ENCODE peak calls at places on chromosomes 4 and X, in four cellular contexts. One of them, this sample, is unnamed.

GRCh38 chr4:98586231-98586630 is 72.2 kb downstream of the TSPAN5 start:
- DNase-seq in Panc1: no peak
- DNase-seq in psoas muscle: no peak
- DNase-seq in PC-3: no peak
- DNase-seq in this sample: no peak

GRCh38 chr4:122205687-122206086 is 53.6 kb downstream of the BLTP1 start:
- DNase-seq in Panc1: no peak
- DNase-seq in psoas muscle: no peak
- DNase-seq in PC-3: no peak
- DNase-seq in this sample: no peak

GRCh38 chrX:34810364-34810763 is 132.2 kb upstream of the FAM47B start:
- DNase-seq in Panc1: no peak
- DNase-seq in psoas muscle: no peak
- DNase-seq in PC-3: peak; percentile 64
- DNase-seq in this sample: peak; percentile 37

GRCh38 chrX:48897157-48897620 is 379 bp downstream of the TIMM17B start:
- DNase-seq in Panc1: no peak
- DNase-seq in psoas muscle: peak; percentile 87
- DNase-seq in PC-3: peak; percentile 78
- DNase-seq in this sample: peak; percentile 70

GRCh38 chr4:14771504-14772175 is 230.6 kb upstream of the CPEB2 start:
- DNase-seq in Panc1: no peak
- DNase-seq in psoas muscle: no peak
- DNase-seq in PC-3: peak; percentile 26
- DNase-seq in this sample: peak; percentile 73

GRCh38 chr4:114535725-114536124 is 62.9 kb upstream of the UGT8 start:
- DNase-seq in Panc1: no peak
- DNase-seq in psoas muscle: no peak
- DNase-seq in PC-3: no peak
- DNase-seq in this sample: peak; percentile 63

GRCh38 chrX:46662594-46662993 is 89.0 kb downstream of the CHST7 start:
- DNase-seq in Panc1: no peak
- DNase-seq in psoas muscle: no peak
- DNase-seq in PC-3: no peak
- DNase-seq in this sample: no peak

GRCh38 chr4:182090186-182090585 is 153.0 kb upstream of the TENM3 start:
- DNase-seq in Panc1: no peak
- DNase-seq in psoas muscle: no peak
- DNase-seq in PC-3: no peak
- DNase-seq in this sample: no peak

GRCh38 chrX:51336584-51336983 is 4.0 kb downstream of the NUDT10 start:
- DNase-seq in Panc1: no peak
- DNase-seq in psoas muscle: no peak
- DNase-seq in PC-3: peak; percentile 47
- DNase-seq in this sample: no peak

GRCh38 chrX:113412106-113412505 is 571.5 kb upstream of the AMOT start:
- DNase-seq in Panc1: no peak
- DNase-seq in psoas muscle: no peak
- DNase-seq in PC-3: no peak
- DNase-seq in this sample: no peak

GRCh38 chr4:93183589-93183988 is 645.0 kb upstream of the ATOH1 start:
- DNase-seq in Panc1: no peak
- DNase-seq in psoas muscle: no peak
- DNase-seq in PC-3: peak; percentile 18
- DNase-seq in this sample: peak; percentile 77

GRCh38 chr4:172675232-172675631 is 493.4 kb upstream of the GALNT7 start:
- DNase-seq in Panc1: no peak
- DNase-seq in psoas muscle: no peak
- DNase-seq in PC-3: no peak
- DNase-seq in this sample: no peak

GRCh38 chr4:123349401-123350190 is 47.0 kb upstream of the SPRY1 start:
- DNase-seq in Panc1: no peak
- DNase-seq in psoas muscle: no peak
- DNase-seq in PC-3: no peak
- DNase-seq in this sample: no peak

GRCh38 chr4:8410066-8410600 is 30.4 kb downstream of the ACOX3 start:
- DNase-seq in Panc1: no peak
- DNase-seq in psoas muscle: no peak
- DNase-seq in PC-3: no peak
- DNase-seq in this sample: no peak

GRCh38 chrX:94831364-94831763 is 1157.4 kb downstream of the FAM133A start:
- DNase-seq in Panc1: no peak
- DNase-seq in psoas muscle: no peak
- DNase-seq in PC-3: peak; percentile 35
- DNase-seq in this sample: no peak

GRCh38 chr4:87309625-87310024 is 13.1 kb downstream of the HSD17B13 start:
- DNase-seq in Panc1: no peak
- DNase-seq in psoas muscle: no peak
- DNase-seq in PC-3: no peak
- DNase-seq in this sample: no peak

GRCh38 chrX:120036704-120037103 is 40.8 kb downstream of the RHOXF2B start:
- DNase-seq in Panc1: no peak
- DNase-seq in psoas muscle: no peak
- DNase-seq in PC-3: no peak
- DNase-seq in this sample: no peak

GRCh38 chr4:71065991-71066390 is 72.5 kb downstream of the DCK start:
- DNase-seq in Panc1: no peak
- DNase-seq in psoas muscle: no peak
- DNase-seq in PC-3: no peak
- DNase-seq in this sample: no peak

GRCh38 chr4:82851902-82852750 is 38.8 kb downstream of the SEC31A start:
- DNase-seq in Panc1: no peak
- DNase-seq in psoas muscle: no peak
- DNase-seq in PC-3: peak; percentile 60
- DNase-seq in this sample: peak; percentile 18

GRCh38 chrX:43643201-43643600 is 12.9 kb upstream of the MAOA start:
- DNase-seq in Panc1: no peak
- DNase-seq in psoas muscle: no peak
- DNase-seq in PC-3: no peak
- DNase-seq in this sample: no peak

GRCh38 chr4:70008771-70009170 is 13.0 kb downstream of the STATH start:
- DNase-seq in Panc1: no peak
- DNase-seq in psoas muscle: no peak
- DNase-seq in PC-3: no peak
- DNase-seq in this sample: no peak

GRCh38 chrX:135185795-135186443 is 14.7 kb upstream of the CT55 start:
- DNase-seq in Panc1: peak; percentile 54
- DNase-seq in psoas muscle: no peak
- DNase-seq in PC-3: peak; percentile 67
- DNase-seq in this sample: peak; percentile 30

GRCh38 chr4:104571341-104571740 is 76.6 kb upstream of the CXXC4 start:
- DNase-seq in Panc1: no peak
- DNase-seq in psoas muscle: no peak
- DNase-seq in PC-3: peak; percentile 22
- DNase-seq in this sample: peak; percentile 59

GRCh38 chrX:57817302-57817701 is 93.0 kb downstream of the ZXDA start:
- DNase-seq in Panc1: no peak
- DNase-seq in psoas muscle: no peak
- DNase-seq in PC-3: peak; percentile 16
- DNase-seq in this sample: no peak

GRCh38 chrX:68666580-68666979 is 19.1 kb downstream of the STARD8 start:
- DNase-seq in Panc1: no peak
- DNase-seq in psoas muscle: no peak
- DNase-seq in PC-3: no peak
- DNase-seq in this sample: no peak

GRCh38 chr4:2570551-2571222 is 34.2 kb downstream of the FAM193A start:
- DNase-seq in Panc1: no peak
- DNase-seq in psoas muscle: peak; percentile 63
- DNase-seq in PC-3: no peak
- DNase-seq in this sample: no peak

GRCh38 chr4:7967501-7968261 is 28.0 kb upstream of the AFAP1 start:
- DNase-seq in Panc1: no peak
- DNase-seq in psoas muscle: peak; percentile 67
- DNase-seq in PC-3: no peak
- DNase-seq in this sample: no peak

GRCh38 chrX:156000361-156000926 is 2.9 kb downstream of the IL9R start:
- DNase-seq in Panc1: no peak
- DNase-seq in psoas muscle: no peak
- DNase-seq in PC-3: no peak
- DNase-seq in this sample: no peak

GRCh38 chrX:2136848-2137247 is 363.9 kb downstream of the DHRSX start:
- DNase-seq in Panc1: no peak
- DNase-seq in psoas muscle: no peak
- DNase-seq in PC-3: no peak
- DNase-seq in this sample: no peak

GRCh38 chr4:6609415-6610079 is 30.9 kb upstream of the MRFAP1 start:
- DNase-seq in Panc1: no peak
- DNase-seq in psoas muscle: no peak
- DNase-seq in PC-3: no peak
- DNase-seq in this sample: no peak

GRCh38 chr4:6607368-6608050 is 32.5 kb downstream of the MAN2B2 start:
- DNase-seq in Panc1: no peak
- DNase-seq in psoas muscle: no peak
- DNase-seq in PC-3: no peak
- DNase-seq in this sample: no peak

GRCh38 chr4:6606465-6607235 is 31.7 kb downstream of the MAN2B2 start:
- DNase-seq in Panc1: no peak
- DNase-seq in psoas muscle: no peak
- DNase-seq in PC-3: no peak
- DNase-seq in this sample: no peak

GRCh38 chr4:6610856-6611430 is 29.5 kb upstream of the MRFAP1 start:
- DNase-seq in Panc1: no peak
- DNase-seq in psoas muscle: no peak
- DNase-seq in PC-3: no peak
- DNase-seq in this sample: no peak

GRCh38 chr4:6608758-6609414 is 31.6 kb upstream of the MRFAP1 start:
- DNase-seq in Panc1: no peak
- DNase-seq in psoas muscle: no peak
- DNase-seq in PC-3: no peak
- DNase-seq in this sample: no peak
- TF ChIP-seq CTCF in Panc1: no peak
- TF ChIP-seq CTCF in psoas muscle: no peak
- TF ChIP-seq CTCF in PC-3: no peak
- TF ChIP-seq CTCF in this sample: no peak

DNA sequence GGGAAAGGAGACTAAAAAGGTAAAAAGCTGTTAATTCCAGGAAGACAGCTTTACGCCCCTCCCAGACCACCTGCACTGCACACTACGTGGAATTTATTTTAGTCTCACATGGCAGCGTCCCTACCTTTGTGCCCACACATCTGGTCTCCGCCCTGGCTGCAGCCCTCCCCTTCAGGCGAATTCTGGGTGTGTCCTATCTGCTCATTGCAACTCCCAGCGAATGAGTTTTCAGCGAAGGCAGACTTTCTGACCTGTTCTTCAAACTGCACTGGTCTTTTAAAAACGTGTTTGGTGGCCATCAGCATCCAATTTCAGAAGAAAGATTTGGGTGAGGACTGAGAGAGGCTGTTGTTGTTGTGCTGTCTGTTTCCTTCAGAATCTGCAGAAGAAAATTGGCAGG is 4.0 kb downstream of the TLR8 start:
- DNase-seq in Panc1: no peak
- DNase-seq in psoas muscle: no peak
- DNase-seq in PC-3: no peak
- DNase-seq in this sample: no peak
- TF ChIP-seq CTCF in Panc1: no peak
- TF ChIP-seq CTCF in psoas muscle: no peak
- TF ChIP-seq CTCF in PC-3: no peak
- TF ChIP-seq CTCF in this sample: no peak

DNA sequence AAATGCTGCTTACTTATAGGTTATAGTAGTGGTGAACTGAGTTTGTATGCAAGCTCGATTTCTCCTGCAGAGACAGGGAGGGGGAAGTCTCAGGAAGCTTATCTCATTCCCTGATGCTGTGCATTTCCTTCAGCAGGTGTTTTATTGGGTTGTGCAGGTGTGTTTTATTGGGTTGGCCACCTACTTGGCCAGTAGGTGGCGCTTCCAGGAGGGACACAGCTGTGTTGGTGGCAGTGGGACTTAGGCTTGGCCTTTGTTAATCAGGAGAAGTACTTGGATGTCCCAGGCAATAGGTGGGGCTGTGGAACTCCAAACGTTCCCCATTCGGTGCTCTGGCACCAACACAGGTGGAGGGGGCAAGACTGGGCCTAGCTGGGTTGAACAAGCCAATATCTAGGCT is 196.0 kb upstream of the DCAF8L1 start:
- DNase-seq in Panc1: no peak
- DNase-seq in psoas muscle: no peak
- DNase-seq in PC-3: peak; percentile 57
- DNase-seq in this sample: no peak
- TF ChIP-seq CTCF in Panc1: peak; percentile 50
- TF ChIP-seq CTCF in psoas muscle: peak; percentile 10
- TF ChIP-seq CTCF in PC-3: peak; percentile 69
- TF ChIP-seq CTCF in this sample: peak; percentile 51

GRCh38 chr4:34732579-34732978 is 1511.7 kb downstream of the ARAP2 start:
- DNase-seq in Panc1: no peak
- DNase-seq in psoas muscle: no peak
- DNase-seq in PC-3: no peak
- DNase-seq in this sample: no peak

GRCh38 chr4:34732170-34732569 is 1512.1 kb downstream of the ARAP2 start:
- DNase-seq in Panc1: no peak
- DNase-seq in psoas muscle: no peak
- DNase-seq in PC-3: no peak
- DNase-seq in this sample: no peak

GRCh38 chr4:34733185-34733916 is 1511.0 kb downstream of the ARAP2 start:
- DNase-seq in Panc1: no peak
- DNase-seq in psoas muscle: peak; percentile 61
- DNase-seq in PC-3: no peak
- DNase-seq in this sample: no peak

DNA sequence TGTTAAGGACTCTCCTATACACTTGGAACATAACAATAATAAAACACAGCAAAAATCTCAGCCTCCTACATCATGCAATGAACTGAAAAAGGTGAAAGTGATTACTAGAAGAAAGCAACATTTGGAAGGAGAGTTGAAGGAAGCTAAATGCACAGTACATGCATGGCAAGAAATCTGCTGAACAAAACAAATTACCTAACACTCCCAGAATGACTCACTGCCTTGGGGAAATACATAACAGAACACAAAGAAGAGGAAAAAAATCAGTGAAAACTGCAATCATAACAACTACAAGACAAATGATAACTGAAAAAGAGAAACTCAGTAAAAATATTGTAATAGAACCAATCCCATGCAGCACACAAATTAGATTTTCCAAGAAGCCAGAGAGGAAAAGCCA is 1513.3 kb downstream of the ARAP2 start:
- DNase-seq in Panc1: no peak
- DNase-seq in psoas muscle: no peak
- DNase-seq in PC-3: no peak
- DNase-seq in this sample: peak; percentile 64
- TF ChIP-seq CTCF in Panc1: no peak
- TF ChIP-seq CTCF in psoas muscle: no peak
- TF ChIP-seq CTCF in PC-3: no peak
- TF ChIP-seq CTCF in this sample: no peak